ENCODE peak calls at places on chromosomes 7 and 10, in four cellular contexts. S is CD8-positive, alpha-beta T cell; J is hepatocyte; E is sigmoid colon. Q is an unnamed sample. For H3K9me3, the result is how much of the 10 kb centered on the place peaks cover.

GRCh38 chr10:28120043-28120749 is 121.3 kb upstream of the ODAD2 start:
- DNase-seq in S (no peak), J (no peak), E (no peak), Q (no peak)

GRCh38 chr10:24007359-24007758 is 201.6 kb upstream of the KIAA1217 start:
- DNase-seq in J (no peak), S (no peak), E (no peak), Q (no peak)

GRCh38 chr10:116748041-116748440 is 5.7 kb upstream of the HSPA12A start:
- DNase-seq in E (peak), J (peak), S (no peak), Q (no peak)

GRCh38 chr10:86079088-86079487 is 287.5 kb downstream of the GRID1 start:
- DNase-seq in J (peak), S (no peak), E (no peak), Q (no peak)

GRCh38 chr10:125662616-125663015 is 20.3 kb downstream of the TEX36 start:
- DNase-seq in E (no peak), S (no peak), J (no peak), Q (no peak)

GRCh38 chr10:104246981-104247380 is 7.7 kb upstream of the GSTO1 start:
- DNase-seq in E (no peak), S (no peak), J (no peak), Q (no peak)

GRCh38 chr10:7776777-7777176 is 11.0 kb downstream of the KIN start:
- DNase-seq in S (no peak), E (no peak), J (no peak), Q (no peak)

GRCh38 chr7:20085086-20085485 is 132.1 kb downstream of the MACC1 start:
- DNase-seq in S (no peak), E (no peak), J (peak), Q (no peak)

GRCh38 chr7:149330914-149331567 is 69.0 kb downstream of the ZNF783 start:
- DNase-seq in J (no peak), E (no peak), S (no peak), Q (no peak)

GRCh38 chr10:94238006-94238617 is 124.6 kb downstream of the NOC3L start:
- DNase-seq in E (no peak), S (no peak), J (no peak), Q (no peak)

GRCh38 chr7:30285531-30286284 is 1.3 kb downstream of the ZNRF2 start:
- DNase-seq in J (peak), S (peak), E (no peak), Q (peak)

GRCh38 chr10:112471878-112472487 is 25.0 kb downstream of the VTI1A start:
- DNase-seq in E (no peak), S (no peak), J (peak), Q (no peak)

GRCh38 chr10:92942226-92942625 is 93.9 kb downstream of the EXOC6 start:
- DNase-seq in S (no peak), E (no peak), J (no peak), Q (no peak)

GRCh38 chr7:128030999-128031681 is at the start of gene LRRC4:
- DNase-seq in S (no peak), J (peak), E (no peak), Q (peak)

GRCh38 chr10:88113232-88113631 is 249.8 kb downstream of the PTEN start:
- DNase-seq in S (no peak), E (no peak), J (no peak), Q (no peak)

GRCh38 chr7:102933763-102934162 is 21.0 kb downstream of the LRRC17 start:
- DNase-seq in J (peak), S (no peak), E (peak), Q (no peak)

GRCh38 chr10:3455385-3456334 is 283.1 kb upstream of the PITRM1 start:
- DNase-seq in J (no peak), E (no peak), S (no peak), Q (no peak)

GRCh38 chr10:100349087-100349486 is 2.1 kb downstream of the SCD start:
- DNase-seq in S (no peak), E (no peak), J (no peak), Q (no peak)

GRCh38 chr7:43692582-43693373 is 36.5 kb downstream of the COA1 start:
- DNase-seq in E (no peak), J (no peak), S (no peak), Q (no peak)

GRCh38 chr10:15035385-15036301 is 8.1 kb upstream of the OLAH start:
- DNase-seq in J (no peak), S (no peak), E (no peak), Q (no peak)

GRCh38 chr7:41942468-41943097 is 239.7 kb upstream of the INHBA start:
- DNase-seq in J (peak), S (no peak), E (no peak), Q (no peak)

GRCh38 chr10:63246361-63246760 is 113.2 kb downstream of the NRBF2 start:
- DNase-seq in J (no peak), E (no peak), S (no peak), Q (no peak)

GRCh38 chr10:58268454-58268945 is 462 bp upstream of the CISD1 start:
- DNase-seq in J (no peak), S (no peak), E (peak), Q (no peak)

GRCh38 chr7:45001138-45001694 is 1.2 kb downstream of the CCM2 start:
- DNase-seq in J (peak), E (peak), S (no peak), Q (peak)

GRCh38 chr10:118867768-118868167 is 113.0 kb upstream of the CACUL1 start:
- DNase-seq in S (no peak), E (no peak), J (no peak), Q (no peak)

GRCh38 chr10:42951486-42952251 is 125.2 kb upstream of the RET start:
- DNase-seq in J (peak), E (peak), S (no peak), Q (peak)

GRCh38 chr10:27950165-27950564 is 48.7 kb downstream of the ODAD2 start:
- DNase-seq in S (no peak), E (no peak), J (no peak), Q (no peak)

GRCh38 chr7:74173074-74173473 is 1.1 kb upstream of the EIF4H start:
- DNase-seq in J (no peak), S (no peak), E (no peak), Q (no peak)

GRCh38 chr7:24392774-24393173 is 108.8 kb downstream of the NPY start:
- DNase-seq in J (no peak), S (no peak), E (no peak), Q (no peak)

GRCh38 chr10:80137926-80138325 is 5.4 kb downstream of the PLAC9 start:
- DNase-seq in E (no peak), S (no peak), J (peak), Q (no peak)

GRCh38 chr7:66844552-66845381 is 76.3 kb upstream of the TMEM248 start:
- DNase-seq in J (peak), E (peak), S (peak), Q (peak)

GRCh38 chr10:118568327-118568848 is 27.1 kb downstream of the PRLHR start:
- DNase-seq in E (no peak), J (peak), S (peak), Q (no peak)

GRCh38 chr10:15558136-15558535 is 161.6 kb downstream of the ITGA8 start:
- DNase-seq in J (peak), E (no peak), S (no peak), Q (no peak)

GRCh38 chr10:8050561-8051108 is 3.9 kb upstream of the GATA3 start:
- DNase-seq in J (peak), E (no peak), S (no peak), Q (peak)

GRCh38 chr10:103186128-103186527 is 6.9 kb downstream of the NT5C2 start:
- DNase-seq in J (no peak), E (no peak), S (no peak), Q (no peak)

GRCh38 chr7:157671358-157672255 is 334.8 kb downstream of the DNAJB6 start:
- DNase-seq in J (no peak), S (no peak), E (peak), Q (no peak)
- H3K9me3 ChIP-seq in J (under half), S (under half), E (under half), Q (under half)

GRCh38 chr7:64087501-64087900 is 42.3 kb downstream of the ZNF727 start:
- DNase-seq in S (no peak), E (no peak), J (no peak), Q (no peak)
- H3K9me3 ChIP-seq in S (under half), E (under half), J (under half), Q (half or more)

GRCh38 chr7:701086-701671 is 25.3 kb upstream of the DNAAF5 start:
- DNase-seq in J (no peak), S (no peak), E (peak), Q (no peak)
- H3K9me3 ChIP-seq in J (under half), S (under half), E (under half), Q (under half)

GRCh38 chr7:7051221-7051877 is 131.0 kb upstream of the C1GALT1 start:
- DNase-seq in S (no peak), J (peak), E (no peak), Q (no peak)
- H3K9me3 ChIP-seq in S (under half), J (under half), E (under half), Q (under half)

GRCh38 chr7:28270536-28270935 is 89.9 kb upstream of the JAZF1 start:
- DNase-seq in J (no peak), E (no peak), S (no peak), Q (no peak)
- H3K9me3 ChIP-seq in J (under half), E (under half), S (under half), Q (under half)

GRCh38 chr10:37763132-37763531 is 94.3 kb downstream of the ZNF248 start:
- DNase-seq in J (no peak), S (no peak), E (no peak), Q (no peak)

GRCh38 chr10:37762287-37762686 is 95.1 kb downstream of the ZNF248 start:
- DNase-seq in E (no peak), J (no peak), S (no peak), Q (no peak)

GRCh38 chr10:37754538-37755323 is 102.7 kb downstream of the ZNF248 start:
- DNase-seq in S (no peak), J (no peak), E (no peak), Q (no peak)

GRCh38 chr10:37760817-37761216 is 96.6 kb downstream of the ZNF248 start:
- DNase-seq in S (no peak), E (no peak), J (no peak), Q (no peak)

DNA sequence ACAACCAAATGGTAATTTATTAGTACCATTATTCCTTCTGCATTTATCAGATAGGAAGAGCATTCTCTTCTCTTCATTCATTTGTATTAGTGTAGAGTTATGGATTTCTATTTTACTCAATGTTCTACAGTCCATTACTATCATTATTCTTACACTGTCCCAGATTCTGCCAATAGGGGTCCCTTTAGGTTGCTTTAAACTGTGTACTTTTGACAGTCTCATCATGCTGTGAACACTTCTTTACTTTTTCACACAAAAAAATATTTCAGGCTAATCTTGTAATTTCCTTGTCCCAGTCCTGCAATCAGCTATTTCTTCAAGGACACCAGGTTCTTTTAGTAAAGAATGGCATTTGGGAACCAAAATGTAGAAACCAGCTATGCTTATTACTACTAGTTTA is 99.3 kb downstream of the ZNF248 start:
- DNase-seq in S (no peak), J (no peak), E (no peak), Q (no peak)
- H3K9me3 ChIP-seq in S (under half), J (under half), E (under half), Q (under half)

GRCh38 chr7:157650131-157650631 is 313.4 kb downstream of the DNAJB6 start:
- DNase-seq in E (no peak), S (no peak), J (no peak), Q (no peak)
- H3K9me3 ChIP-seq in E (under half), S (under half), J (under half), Q (under half)

GRCh38 chr7:158002486-158003080 is 585.0 kb downstream of the PTPRN2 start:
- DNase-seq in J (no peak), E (no peak), S (no peak), Q (no peak)
- H3K9me3 ChIP-seq in J (under half), E (under half), S (under half), Q (under half)